ENCODE peak calls at places on chromosomes 12 and 14, in five cellular contexts. One of them, this sample, is unnamed.

GRCh38 chr12:130957304-130957621 is 3.6 kb downstream of the ADGRD1 start:
- DNase-seq in HCT116: no peak
- DNase-seq in K562: no peak
- DNase-seq in GM12878: no peak
- DNase-seq in SK-N-SH: no peak
- DNase-seq in this sample: no peak

GRCh38 chr14:92190768-92191167 is 69.0 kb downstream of the CPSF2 start:
- DNase-seq in HCT116: no peak
- DNase-seq in K562: no peak
- DNase-seq in GM12878: no peak
- DNase-seq in SK-N-SH: no peak
- DNase-seq in this sample: no peak

GRCh38 chr12:126243814-126244213 is 1178.6 kb downstream of the AACS start:
- DNase-seq in HCT116: no peak
- DNase-seq in K562: no peak
- DNase-seq in GM12878: no peak
- DNase-seq in SK-N-SH: no peak
- DNase-seq in this sample: no peak

GRCh38 chr14:100106661-100107112 is 41.5 kb downstream of the EVL start:
- DNase-seq in HCT116: no peak
- DNase-seq in K562: no peak
- DNase-seq in GM12878: no peak
- DNase-seq in SK-N-SH: no peak
- DNase-seq in this sample: no peak

GRCh38 chr12:53211476-53212381 is 4.7 kb upstream of the ITGB7 start:
- DNase-seq in HCT116: no peak
- DNase-seq in K562: peak; percentile 69
- DNase-seq in GM12878: no peak
- DNase-seq in SK-N-SH: peak; percentile 62
- DNase-seq in this sample: no peak

GRCh38 chr12:9617124-9617523 is 9.4 kb upstream of the KLRB1 start:
- DNase-seq in HCT116: no peak
- DNase-seq in K562: no peak
- DNase-seq in GM12878: no peak
- DNase-seq in SK-N-SH: no peak
- DNase-seq in this sample: no peak

GRCh38 chr14:88667555-88668273 is 104.9 kb downstream of the ZC3H14 start:
- DNase-seq in HCT116: peak; percentile 68
- DNase-seq in K562: peak; percentile 26
- DNase-seq in GM12878: peak; percentile 25
- DNase-seq in SK-N-SH: peak; percentile 63
- DNase-seq in this sample: peak; percentile 89

GRCh38 chr12:119669744-119670472 is 2.0 kb downstream of the PRKAB1 start:
- DNase-seq in HCT116: no peak
- DNase-seq in K562: no peak
- DNase-seq in GM12878: no peak
- DNase-seq in SK-N-SH: no peak
- DNase-seq in this sample: no peak

GRCh38 chr14:99523661-99524050 is 42.4 kb downstream of the CCNK start:
- DNase-seq in HCT116: no peak
- DNase-seq in K562: no peak
- DNase-seq in GM12878: no peak
- DNase-seq in SK-N-SH: no peak
- DNase-seq in this sample: no peak

GRCh38 chr12:15601210-15601800 is 187.9 kb downstream of the EPS8 start:
- DNase-seq in HCT116: no peak
- DNase-seq in K562: no peak
- DNase-seq in GM12878: no peak
- DNase-seq in SK-N-SH: no peak
- DNase-seq in this sample: no peak

GRCh38 chr12:102356690-102357089 is 123.7 kb downstream of the IGF1 start:
- DNase-seq in HCT116: no peak
- DNase-seq in K562: no peak
- DNase-seq in GM12878: no peak
- DNase-seq in SK-N-SH: no peak
- DNase-seq in this sample: no peak

GRCh38 chr12:67355428-67356385 is 86.5 kb downstream of the CAND1 start:
- DNase-seq in HCT116: peak; percentile 34
- DNase-seq in K562: peak; percentile 15
- DNase-seq in GM12878: peak; percentile 16
- DNase-seq in SK-N-SH: peak; percentile 40
- DNase-seq in this sample: peak; percentile 71
- TF ChIP-seq JUND in HCT116: no peak
- TF ChIP-seq JUND in K562: no peak
- TF ChIP-seq JUND in GM12878: no peak
- TF ChIP-seq JUND in SK-N-SH: no peak
- TF ChIP-seq JUND in this sample: no peak

DNA sequence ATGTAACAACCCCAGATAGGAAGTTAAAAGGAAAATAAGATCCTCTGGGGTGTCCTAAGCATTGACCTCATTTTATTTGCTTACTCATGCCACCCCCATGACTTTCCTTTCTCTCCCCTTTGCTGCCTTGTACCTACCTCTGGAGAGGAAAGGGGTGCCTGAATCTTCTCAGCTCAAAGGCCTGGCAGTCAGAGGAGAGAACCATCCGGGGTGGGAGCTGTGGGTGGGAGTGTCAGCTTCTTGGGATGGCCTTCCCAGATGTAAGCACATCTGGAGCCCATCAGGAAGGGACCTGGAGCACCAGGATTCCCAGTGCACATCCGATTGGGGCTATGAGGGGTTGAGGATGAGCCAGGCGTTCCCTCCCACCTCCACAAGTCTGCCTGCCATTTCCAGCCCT is 5.2 kb upstream of the ITGA5 start:
- DNase-seq in HCT116: no peak
- DNase-seq in K562: no peak
- DNase-seq in GM12878: no peak
- DNase-seq in SK-N-SH: no peak
- DNase-seq in this sample: no peak
- TF ChIP-seq JUND in HCT116: no peak
- TF ChIP-seq JUND in K562: no peak
- TF ChIP-seq JUND in GM12878: no peak
- TF ChIP-seq JUND in SK-N-SH: no peak
- TF ChIP-seq JUND in this sample: no peak

DNA sequence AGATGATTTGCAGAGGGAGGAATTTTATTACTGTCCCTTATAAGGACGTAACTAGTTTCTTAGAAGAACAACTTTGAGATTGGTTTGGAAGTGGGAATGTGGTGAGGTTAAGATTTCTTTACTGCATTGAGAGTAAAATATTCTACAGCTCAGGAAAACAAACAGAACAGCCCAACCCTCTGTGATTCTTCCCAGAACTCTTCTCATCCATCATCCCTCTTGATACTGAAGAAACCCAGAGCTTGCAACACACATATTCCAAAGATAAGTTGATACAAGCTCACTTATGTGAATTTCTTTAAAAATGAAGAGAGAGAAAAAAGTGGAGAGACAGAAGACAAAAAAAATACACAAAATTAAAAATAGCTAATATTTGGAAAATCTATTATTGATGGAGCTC is 234.3 kb downstream of the CRADD start:
- DNase-seq in HCT116: no peak
- DNase-seq in K562: no peak
- DNase-seq in GM12878: no peak
- DNase-seq in SK-N-SH: no peak
- DNase-seq in this sample: no peak
- TF ChIP-seq JUND in HCT116: no peak
- TF ChIP-seq JUND in K562: no peak
- TF ChIP-seq JUND in GM12878: no peak
- TF ChIP-seq JUND in SK-N-SH: no peak
- TF ChIP-seq JUND in this sample: no peak

DNA sequence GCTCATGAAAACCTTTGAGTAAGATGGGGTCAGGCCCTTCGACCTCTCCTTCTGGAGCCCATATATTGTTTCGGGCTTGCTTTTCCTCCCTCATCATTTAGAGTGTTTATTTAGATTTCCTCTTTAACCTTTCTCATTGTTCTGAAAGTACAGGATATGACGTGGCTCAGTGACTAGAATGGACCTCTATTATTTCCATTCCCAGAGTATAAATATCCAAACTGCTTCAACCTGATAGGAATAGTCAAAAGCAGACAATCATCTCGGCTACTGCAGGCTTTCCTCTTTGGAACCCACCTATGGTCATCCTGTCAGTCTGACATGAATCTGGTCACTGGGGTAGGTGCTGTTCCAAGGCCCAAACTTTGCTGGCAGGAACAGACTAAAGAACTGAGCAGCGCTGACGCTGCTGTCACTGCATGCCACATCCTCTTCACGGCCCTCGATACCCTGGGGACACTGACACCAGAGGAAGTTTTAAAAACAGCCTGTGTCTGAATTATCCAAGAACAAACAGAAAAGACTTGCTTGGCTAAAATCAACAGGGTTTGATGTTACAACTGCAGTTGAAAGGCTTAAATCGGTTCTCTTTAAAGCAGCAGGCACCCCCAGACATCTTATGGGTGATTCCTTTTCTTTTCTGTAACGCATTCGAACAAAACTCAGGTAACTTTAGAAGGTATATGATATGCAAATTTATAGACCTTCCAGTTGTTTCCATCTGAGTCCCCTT is 5.0 kb upstream of the DDX47 start:
- DNase-seq in HCT116: no peak
- DNase-seq in K562: no peak
- DNase-seq in GM12878: peak; percentile 80
- DNase-seq in SK-N-SH: no peak
- DNase-seq in this sample: no peak
- TF ChIP-seq JUND in HCT116: no peak
- TF ChIP-seq JUND in K562: no peak
- TF ChIP-seq JUND in GM12878: no peak
- TF ChIP-seq JUND in SK-N-SH: no peak
- TF ChIP-seq JUND in this sample: no peak

GRCh38 chr12:101181776-101182175 is 28.3 kb downstream of the SLC5A8 start:
- DNase-seq in HCT116: no peak
- DNase-seq in K562: no peak
- DNase-seq in GM12878: no peak
- DNase-seq in SK-N-SH: no peak
- DNase-seq in this sample: no peak
- TF ChIP-seq JUND in HCT116: no peak
- TF ChIP-seq JUND in K562: no peak
- TF ChIP-seq JUND in GM12878: no peak
- TF ChIP-seq JUND in SK-N-SH: no peak
- TF ChIP-seq JUND in this sample: no peak

GRCh38 chr14:69687963-69688649 is 76.7 kb downstream of the SUSD6 start:
- DNase-seq in HCT116: no peak
- DNase-seq in K562: no peak
- DNase-seq in GM12878: no peak
- DNase-seq in SK-N-SH: peak; percentile 25
- DNase-seq in this sample: no peak

GRCh38 chr14:69683971-69684370 is 72.6 kb downstream of the SUSD6 start:
- DNase-seq in HCT116: no peak
- DNase-seq in K562: no peak
- DNase-seq in GM12878: no peak
- DNase-seq in SK-N-SH: no peak
- DNase-seq in this sample: no peak

GRCh38 chr14:69684461-69685183 is 73.2 kb downstream of the SUSD6 start:
- DNase-seq in HCT116: no peak
- DNase-seq in K562: no peak
- DNase-seq in GM12878: no peak
- DNase-seq in SK-N-SH: no peak
- DNase-seq in this sample: no peak

GRCh38 chr14:69685217-69685616 is 73.8 kb downstream of the SUSD6 start:
- DNase-seq in HCT116: no peak
- DNase-seq in K562: no peak
- DNase-seq in GM12878: no peak
- DNase-seq in SK-N-SH: no peak
- DNase-seq in this sample: no peak

GRCh38 chr14:69685716-69686115 is 74.3 kb downstream of the SUSD6 start:
- DNase-seq in HCT116: no peak
- DNase-seq in K562: no peak
- DNase-seq in GM12878: no peak
- DNase-seq in SK-N-SH: no peak
- DNase-seq in this sample: no peak
- TF ChIP-seq JUND in HCT116: no peak
- TF ChIP-seq JUND in K562: no peak
- TF ChIP-seq JUND in GM12878: no peak
- TF ChIP-seq JUND in SK-N-SH: no peak
- TF ChIP-seq JUND in this sample: no peak

GRCh38 chr12:14402697-14403096 is 37.2 kb downstream of the ATF7IP start:
- DNase-seq in HCT116: no peak
- DNase-seq in K562: no peak
- DNase-seq in GM12878: no peak
- DNase-seq in SK-N-SH: no peak
- DNase-seq in this sample: no peak

GRCh38 chr12:14400599-14400998 is 35.1 kb downstream of the ATF7IP start:
- DNase-seq in HCT116: no peak
- DNase-seq in K562: no peak
- DNase-seq in GM12878: no peak
- DNase-seq in SK-N-SH: no peak
- DNase-seq in this sample: no peak

GRCh38 chr12:14403293-14403692 is 37.8 kb downstream of the ATF7IP start:
- DNase-seq in HCT116: no peak
- DNase-seq in K562: no peak
- DNase-seq in GM12878: no peak
- DNase-seq in SK-N-SH: no peak
- DNase-seq in this sample: no peak

GRCh38 chr12:14396071-14396470 is 30.6 kb downstream of the ATF7IP start:
- DNase-seq in HCT116: no peak
- DNase-seq in K562: no peak
- DNase-seq in GM12878: peak; percentile 45
- DNase-seq in SK-N-SH: no peak
- DNase-seq in this sample: no peak

GRCh38 chr12:14399871-14400270 is 34.4 kb downstream of the ATF7IP start:
- DNase-seq in HCT116: no peak
- DNase-seq in K562: no peak
- DNase-seq in GM12878: no peak
- DNase-seq in SK-N-SH: no peak
- DNase-seq in this sample: no peak
- TF ChIP-seq JUND in HCT116: peak; percentile 10
- TF ChIP-seq JUND in K562: no peak
- TF ChIP-seq JUND in GM12878: no peak
- TF ChIP-seq JUND in SK-N-SH: no peak
- TF ChIP-seq JUND in this sample: no peak

DNA sequence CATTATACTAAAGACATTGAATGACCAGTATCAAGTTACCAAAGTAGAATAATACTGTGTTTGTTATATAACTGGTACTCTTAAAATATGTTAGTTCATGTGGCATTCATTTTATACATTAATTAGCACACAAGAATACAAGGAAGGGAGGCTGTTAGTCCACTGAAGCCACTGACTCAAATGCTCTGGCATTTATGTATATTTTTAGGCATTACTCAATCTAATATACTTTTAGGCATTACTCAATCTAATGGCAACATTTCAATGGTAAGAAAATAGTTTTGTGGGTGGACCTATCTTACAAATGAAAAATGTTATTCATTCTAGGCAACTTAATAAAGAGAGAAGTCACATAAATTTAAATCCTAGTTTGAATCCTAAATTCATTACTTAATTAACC is 874.4 kb upstream of the USP15 start:
- DNase-seq in HCT116: no peak
- DNase-seq in K562: no peak
- DNase-seq in GM12878: no peak
- DNase-seq in SK-N-SH: no peak
- DNase-seq in this sample: no peak
- TF ChIP-seq JUND in HCT116: no peak
- TF ChIP-seq JUND in K562: no peak
- TF ChIP-seq JUND in GM12878: no peak
- TF ChIP-seq JUND in SK-N-SH: no peak
- TF ChIP-seq JUND in this sample: no peak